ENCODE peak calls at places on chromosomes 6 and 20, in six cellular contexts. R is epithelial cell of esophagus, W is fibroblast of lung, Z is aorta, J is brain microvascular endothelial cell, X is spleen. L is an unnamed sample.
A peak's percentile ranks its signal among the peaks of the same experiment; 100 is the strongest.

GRCh38 chr20:48523191-48523757 is 304.5 kb downstream of the PREX1 start:
- DNase-seq in W (peak; percentile 57), R (peak; percentile 53), J (peak; percentile 57), X (no peak), Z (no peak), L (peak; percentile 40)

GRCh38 chr6:163354779-163355431 is 59.6 kb upstream of the QKI start:
- DNase-seq in R (peak; percentile 14), X (no peak), J (peak; percentile 34), Z (peak; percentile 79), W (no peak), L (peak; percentile 18)

GRCh38 chr6:20610636-20611200 is 76.5 kb downstream of the CDKAL1 start:
- DNase-seq in W (peak; percentile 51), J (no peak), Z (no peak), R (peak; percentile 4), X (no peak), L (no peak)

GRCh38 chr20:33076662-33077398 is 2.6 kb upstream of the BPIFB4 start:
- DNase-seq in X (peak; percentile 45), Z (no peak), W (no peak), R (no peak), J (no peak), L (no peak)

GRCh38 chr6:1703923-1704322 is 94.2 kb downstream of the FOXC1 start:
- DNase-seq in Z (no peak), R (peak; percentile 11), X (no peak), J (no peak), W (no peak), L (no peak)

GRCh38 chr6:135170238-135170637 is 10.9 kb upstream of the MYB start:
- DNase-seq in W (no peak), X (no peak), R (peak; percentile 60), Z (no peak), J (no peak), L (no peak)

GRCh38 chr6:141463237-141463977 is 669.3 kb upstream of the GJE1 start:
- DNase-seq in R (no peak), Z (no peak), J (peak; percentile 58), W (peak; percentile 58), X (no peak), L (peak; percentile 58)

GRCh38 chr6:2746557-2747061 is 4.1 kb downstream of the MYLK4 start:
- DNase-seq in X (no peak), J (no peak), Z (no peak), R (no peak), W (no peak), L (no peak)

GRCh38 chr20:18272451-18272850 is 15.9 kb upstream of the ZNF133 start:
- DNase-seq in Z (no peak), W (peak; percentile 10), X (no peak), R (peak; percentile 26), J (peak; percentile 29), L (no peak)

GRCh38 chr20:44887466-44887865 is 2.0 kb downstream of the YWHAB start:
- DNase-seq in W (no peak), X (no peak), Z (no peak), R (no peak), J (no peak), L (no peak)

GRCh38 chr6:156427345-156427744 is 349.8 kb upstream of the ARID1B start:
- DNase-seq in W (peak; percentile 90), R (peak; percentile 92), X (no peak), Z (peak; percentile 81), J (peak; percentile 99), L (peak; percentile 73)

GRCh38 chr20:44166477-44166876 is 20.5 kb downstream of the JPH2 start:
- DNase-seq in Z (peak; percentile 83), W (no peak), R (no peak), X (no peak), J (no peak), L (peak; percentile 87)

GRCh38 chr20:33811763-33812672 is 870 bp downstream of the CHMP4B start:
- DNase-seq in J (peak; percentile 82), R (peak; percentile 91), W (peak; percentile 80), Z (peak; percentile 85), X (peak; percentile 85), L (peak; percentile 73)

GRCh38 chr6:132298344-132298949 is 102.8 kb downstream of the MOXD1 start:
- DNase-seq in J (peak; percentile 73), R (peak; percentile 68), X (no peak), Z (no peak), W (peak; percentile 70), L (peak; percentile 23)

GRCh38 chr6:42984924-42985475 is 630 bp downstream of the PPP2R5D start:
- DNase-seq in Z (no peak), W (peak; percentile 24), R (no peak), J (no peak), X (no peak), L (no peak)

GRCh38 chr20:43508106-43508505 is 609 bp downstream of the L3MBTL1 start:
- DNase-seq in Z (no peak), W (no peak), R (no peak), X (peak; percentile 79), J (no peak), L (no peak)

GRCh38 chr6:101392561-101393230 is 812 bp upstream of the GRIK2 start:
- DNase-seq in Z (no peak), W (no peak), X (no peak), R (no peak), J (no peak), L (no peak)

GRCh38 chr6:3259491-3259958 is 778 bp downstream of the PSMG4 start:
- DNase-seq in X (peak; percentile 80), J (peak; percentile 34), W (no peak), R (peak; percentile 43), Z (no peak), L (peak; percentile 20)

GRCh38 chr6:110490110-110490509 is 13.7 kb upstream of the SLC22A16 start:
- DNase-seq in Z (no peak), W (no peak), R (no peak), J (no peak), X (no peak), L (no peak)

GRCh38 chr6:122947355-122947754 is 48.7 kb upstream of the CLVS2 start:
- DNase-seq in X (no peak), J (peak; percentile 1), R (peak; percentile 54), W (no peak), Z (no peak), L (no peak)

GRCh38 chr20:4041748-4042411 is 26.5 kb upstream of the RNF24 start:
- DNase-seq in Z (peak; percentile 82), W (peak; percentile 89), R (peak; percentile 99), J (peak; percentile 87), X (no peak), L (peak; percentile 82)

GRCh38 chr6:168416531-168416930 is 24.5 kb upstream of the SMOC2 start:
- DNase-seq in J (no peak), W (no peak), X (no peak), R (no peak), Z (no peak), L (no peak)

GRCh38 chr20:1448081-1448627 is 18.5 kb downstream of the NSFL1C start:
- DNase-seq in Z (no peak), R (no peak), J (no peak), X (no peak), W (no peak), L (no peak)

GRCh38 chr6:131290955-131291354 is 155.7 kb downstream of the AKAP7 start:
- DNase-seq in W (no peak), J (no peak), Z (no peak), X (no peak), R (peak; percentile 77), L (no peak)

GRCh38 chr20:38023181-38024085 is 9.8 kb downstream of the TTI1 start:
- DNase-seq in Z (no peak), W (peak; percentile 98), J (peak; percentile 62), R (no peak), X (no peak), L (peak; percentile 42)

GRCh38 chr6:50843842-50844241 is 25.2 kb downstream of the TFAP2B start:
- DNase-seq in R (peak; percentile 41), X (no peak), J (no peak), Z (no peak), W (no peak), L (peak; percentile 35)

GRCh38 chr6:139927742-139928305 is 553.4 kb upstream of the CITED2 start:
- DNase-seq in R (no peak), X (no peak), W (no peak), J (no peak), Z (no peak), L (no peak)

GRCh38 chr6:139923964-139924475 is 549.6 kb upstream of the CITED2 start:
- DNase-seq in Z (no peak), R (peak; percentile 23), W (no peak), J (no peak), X (no peak), L (no peak)

GRCh38 chr6:139926711-139927110 is 552.3 kb upstream of the CITED2 start:
- DNase-seq in R (no peak), J (peak; percentile 42), Z (no peak), W (peak; percentile 58), X (no peak), L (no peak)

GRCh38 chr6:139927236-139927635 is 552.8 kb upstream of the CITED2 start:
- DNase-seq in X (no peak), J (peak; percentile 71), Z (no peak), R (no peak), W (peak; percentile 96), L (peak; percentile 39)

GRCh38 chr6:139925894-139926641 is 551.6 kb upstream of the CITED2 start:
- DNase-seq in X (no peak), W (peak; percentile 98), Z (peak; percentile 49), J (peak; percentile 87), R (no peak), L (no peak)
- H3K4me3 ChIP-seq in X (no peak overlapping the region), W (no peak overlapping the region), Z (no peak overlapping the region), J (no peak overlapping the region), R (no peak overlapping the region), L (no peak overlapping the region)

GRCh38 chr6:18753071-18753470 is 365.9 kb downstream of the RNF144B start:
- DNase-seq in W (no peak), J (no peak), X (no peak), R (no peak), Z (no peak), L (no peak)
- H3K4me3 ChIP-seq in W (no peak overlapping the region), J (no peak overlapping the region), X (no peak overlapping the region), R (no peak overlapping the region), Z (no peak overlapping the region), L (no peak overlapping the region)

GRCh38 chr6:106082735-106083398 is 3.3 kb upstream of the PRDM1 start:
- DNase-seq in Z (no peak), W (peak; percentile 76), J (peak; percentile 47), R (peak; percentile 95), X (no peak), L (no peak)

GRCh38 chr6:106083618-106084017 is 2.5 kb upstream of the PRDM1 start:
- DNase-seq in R (no peak), Z (no peak), X (no peak), W (no peak), J (no peak), L (no peak)

GRCh38 chr6:106085687-106085983 is 501 bp upstream of the PRDM1 start:
- DNase-seq in J (no peak), X (no peak), R (peak; percentile 39), Z (no peak), W (peak; percentile 53), L (no peak)

GRCh38 chr6:106084973-106085686 is 1.0 kb upstream of the PRDM1 start:
- DNase-seq in J (no peak), R (peak; percentile 79), W (peak; percentile 44), Z (no peak), X (no peak), L (peak; percentile 26)

GRCh38 chr6:106084106-106084963 is 1.8 kb upstream of the PRDM1 start:
- DNase-seq in Z (peak; percentile 57), X (no peak), W (peak; percentile 93), R (peak; percentile 86), J (peak; percentile 47), L (peak; percentile 12)
- H3K4me3 ChIP-seq in Z (no peak overlapping the region), X (no peak overlapping the region), W (no peak overlapping the region), R (no peak overlapping the region), J (no peak overlapping the region), L (no peak overlapping the region)

DNA sequence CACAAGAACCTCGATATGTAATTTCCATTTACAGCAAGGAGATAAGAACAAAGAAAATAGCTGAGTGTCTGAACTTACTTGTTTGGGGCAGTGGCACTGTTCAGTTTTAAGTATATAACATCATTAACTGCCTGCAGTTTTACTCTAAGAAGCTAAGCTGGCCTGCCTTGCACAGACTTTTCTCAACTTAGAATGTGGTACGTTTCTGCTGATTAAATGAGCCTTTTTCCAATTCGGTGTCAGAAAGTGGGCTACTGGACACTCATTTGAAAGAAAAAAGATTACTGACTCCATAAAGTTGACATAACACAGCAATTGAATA is 2.1 kb downstream of the ZMYND8 start:
- DNase-seq in Z (no peak), R (no peak), J (no peak), X (no peak), W (no peak), L (no peak)
- H3K4me3 ChIP-seq in Z (no peak overlapping the region), R (peak overlapping the region; percentile 47), J (peak overlapping the region; percentile 42), X (peak overlapping the region; percentile 62), W (peak overlapping the region; percentile 24), L (peak overlapping the region; percentile 33)